ENCODE peak calls at places on chromosomes 7 and 10, in five cellular contexts. J is mesothelial cell of epicardium, G is foreskin fibroblast, R is nephron progenitor cell, D is HepG2. E is an unnamed sample.

GRCh38 chr10:63262674-63263073 is 129.5 kb downstream of the NRBF2 start:
- DNase-seq in R (no peak), J (no peak), D (no peak), G (no peak), E (no peak)

GRCh38 chr10:60089095-60089494 is 182.7 kb upstream of the CCDC6 start:
- DNase-seq in D (peak), R (no peak), J (no peak), G (peak), E (no peak)

GRCh38 chr7:69728299-69728698 is 130.0 kb downstream of the AUTS2 start:
- DNase-seq in G (no peak), R (no peak), J (no peak), D (no peak), E (no peak)

GRCh38 chr10:68813554-68813953 is 13.8 kb upstream of the STOX1 start:
- DNase-seq in G (no peak), D (no peak), R (no peak), J (no peak), E (no peak)

GRCh38 chr10:44316187-44316921 is 68.5 kb downstream of the CXCL12 start:
- DNase-seq in J (no peak), R (peak), G (no peak), D (no peak), E (no peak)

GRCh38 chr7:148472406-148472805 is 118.2 kb upstream of the C7orf33 start:
- DNase-seq in G (no peak), D (no peak), R (no peak), J (no peak), E (no peak)

GRCh38 chr7:55183897-55184296 is 165.1 kb downstream of the EGFR start:
- DNase-seq in D (no peak), G (no peak), R (no peak), J (no peak), E (no peak)

GRCh38 chr10:12243860-12244620 is 48.1 kb downstream of the CDC123 start:
- DNase-seq in R (no peak), D (no peak), J (no peak), G (no peak), E (no peak)

GRCh38 chr10:114061794-114062193 is 18.1 kb downstream of the ADRB1 start:
- DNase-seq in G (no peak), D (no peak), R (no peak), J (no peak), E (no peak)

GRCh38 chr7:131219277-131220041 is 108.2 kb upstream of the MKLN1 start:
- DNase-seq in D (peak), R (no peak), G (no peak), J (no peak), E (no peak)

GRCh38 chr10:128178319-128178937 is 52.2 kb upstream of the MKI67 start:
- DNase-seq in G (no peak), R (peak), J (no peak), D (peak), E (no peak)

GRCh38 chr10:124697837-124698559 is 46.2 kb downstream of the FAM53B start:
- DNase-seq in D (no peak), J (no peak), R (no peak), G (peak), E (no peak)

GRCh38 chr10:62584726-62585125 is 210.6 kb downstream of the ZNF365 start:
- DNase-seq in G (peak), J (no peak), D (no peak), R (no peak), E (no peak)

GRCh38 chr7:24971333-24972165 is 8.4 kb downstream of the OSBPL3 start:
- DNase-seq in G (peak), D (peak), J (no peak), R (no peak), E (no peak)

GRCh38 chr7:112930787-112931186 is 140.6 kb upstream of the TMEM168 start:
- DNase-seq in D (peak), J (no peak), R (no peak), G (peak), E (no peak)

GRCh38 chr10:130924138-130924819 is 387.2 kb downstream of the TCERG1L start:
- DNase-seq in J (peak), R (peak), G (no peak), D (no peak), E (no peak)

GRCh38 chr10:100347568-100348195 is 649 bp downstream of the SCD start:
- DNase-seq in G (no peak), R (peak), J (no peak), D (no peak), E (no peak)

GRCh38 chr7:20173828-20174227 is 43.4 kb downstream of the MACC1 start:
- DNase-seq in G (no peak), D (no peak), R (no peak), J (no peak), E (no peak)

GRCh38 chr7:36346260-36346831 is 43.3 kb upstream of the ANLN start:
- DNase-seq in D (no peak), J (no peak), R (no peak), G (peak), E (no peak)

GRCh38 chr10:117743517-117743916 is 201.0 kb downstream of the EMX2 start:
- DNase-seq in J (no peak), G (no peak), D (no peak), R (no peak), E (no peak)

GRCh38 chr7:876972-877311 is 588 bp downstream of the GET4 start:
- DNase-seq in D (no peak), R (no peak), G (no peak), J (no peak), E (no peak)

GRCh38 chr7:26363465-26363864 is 71.8 kb downstream of the SNX10 start:
- DNase-seq in J (no peak), G (no peak), D (no peak), R (no peak), E (no peak)

GRCh38 chr10:63720072-63720537 is 198.9 kb downstream of the REEP3 start:
- DNase-seq in J (no peak), R (peak), D (peak), G (peak), E (no peak)

GRCh38 chr7:20365486-20365885 is 34.8 kb downstream of the ITGB8 start:
- DNase-seq in J (no peak), D (no peak), G (peak), R (no peak), E (no peak)

GRCh38 chr10:129709101-129709500 is 242.1 kb downstream of the MGMT start:
- DNase-seq in J (no peak), D (no peak), R (no peak), G (no peak), E (no peak)

GRCh38 chr10:126387041-126387908 is 1.0 kb downstream of the ADAM12 start:
- DNase-seq in R (peak), G (peak), J (peak), D (no peak), E (no peak)

DNA sequence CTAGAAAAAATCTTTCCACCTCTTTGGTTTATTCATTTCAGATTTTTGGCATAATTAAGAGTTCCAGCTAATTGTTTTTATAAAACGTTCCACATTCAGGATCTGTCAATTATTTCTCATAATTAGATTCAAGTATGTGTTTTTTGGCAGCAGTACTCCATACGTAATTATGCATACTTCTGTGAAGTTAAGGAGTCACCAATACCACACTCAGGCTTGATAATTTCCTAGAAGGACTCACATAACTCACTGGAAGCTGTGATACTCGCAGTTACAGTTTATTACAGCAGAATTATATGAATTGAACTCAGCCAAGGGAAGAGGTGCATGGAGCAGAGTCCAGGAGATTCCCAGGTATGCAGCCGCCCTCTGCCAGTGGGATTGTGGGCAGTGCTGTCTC is 290.5 kb upstream of the AKR1E2 start:
- DNase-seq in J (no peak), R (no peak), D (no peak), G (no peak), E (no peak)
- TF ChIP-seq CTCF in J (no peak), R (no peak), D (no peak), G (no peak), E (no peak)

DNA sequence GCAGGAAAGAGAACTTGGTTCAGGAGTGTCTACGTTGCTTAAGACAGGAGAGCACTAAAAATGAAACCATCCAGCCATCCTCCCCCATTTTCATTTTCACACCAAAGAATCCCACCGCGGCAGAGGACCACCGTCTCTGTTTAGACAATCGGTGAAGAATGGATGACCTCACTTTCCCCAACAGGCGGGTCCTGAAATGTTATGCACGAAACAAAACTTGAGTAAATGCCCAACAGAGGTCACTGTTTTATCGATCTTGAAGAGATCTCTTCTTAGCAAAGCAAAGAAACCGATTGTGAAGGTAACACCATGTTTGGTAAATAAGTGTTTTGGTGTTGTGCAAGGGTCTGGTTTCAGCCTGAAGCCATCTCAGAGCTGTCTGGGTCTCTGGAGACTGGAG is 1.4 kb upstream of the IL6 start:
- DNase-seq in G (peak), J (no peak), R (no peak), D (peak), E (no peak)
- TF ChIP-seq CTCF in G (no peak), J (no peak), R (no peak), D (peak), E (peak)

GRCh38 chr10:15167411-15168295 is 840 bp downstream of the NMT2 start:
- DNase-seq in J (peak), G (peak), R (peak), D (peak), E (no peak)
- TF ChIP-seq CTCF in J (peak), G (peak), R (peak), D (peak), E (no peak)

GRCh38 chr7:157139142-157140117 is 704 bp downstream of the UBE3C start:
- DNase-seq in J (peak), G (peak), R (peak), D (no peak), E (no peak)

GRCh38 chr7:157140118-157140905 is 1.6 kb downstream of the UBE3C start:
- DNase-seq in R (no peak), D (no peak), G (no peak), J (no peak), E (no peak)

GRCh38 chr7:157136372-157136771 is 2.4 kb upstream of the UBE3C start:
- DNase-seq in J (no peak), R (no peak), D (peak), G (peak), E (no peak)

GRCh38 chr7:157138101-157138423 is 664 bp upstream of the UBE3C start:
- DNase-seq in R (no peak), J (no peak), D (no peak), G (no peak), E (no peak)

DNA sequence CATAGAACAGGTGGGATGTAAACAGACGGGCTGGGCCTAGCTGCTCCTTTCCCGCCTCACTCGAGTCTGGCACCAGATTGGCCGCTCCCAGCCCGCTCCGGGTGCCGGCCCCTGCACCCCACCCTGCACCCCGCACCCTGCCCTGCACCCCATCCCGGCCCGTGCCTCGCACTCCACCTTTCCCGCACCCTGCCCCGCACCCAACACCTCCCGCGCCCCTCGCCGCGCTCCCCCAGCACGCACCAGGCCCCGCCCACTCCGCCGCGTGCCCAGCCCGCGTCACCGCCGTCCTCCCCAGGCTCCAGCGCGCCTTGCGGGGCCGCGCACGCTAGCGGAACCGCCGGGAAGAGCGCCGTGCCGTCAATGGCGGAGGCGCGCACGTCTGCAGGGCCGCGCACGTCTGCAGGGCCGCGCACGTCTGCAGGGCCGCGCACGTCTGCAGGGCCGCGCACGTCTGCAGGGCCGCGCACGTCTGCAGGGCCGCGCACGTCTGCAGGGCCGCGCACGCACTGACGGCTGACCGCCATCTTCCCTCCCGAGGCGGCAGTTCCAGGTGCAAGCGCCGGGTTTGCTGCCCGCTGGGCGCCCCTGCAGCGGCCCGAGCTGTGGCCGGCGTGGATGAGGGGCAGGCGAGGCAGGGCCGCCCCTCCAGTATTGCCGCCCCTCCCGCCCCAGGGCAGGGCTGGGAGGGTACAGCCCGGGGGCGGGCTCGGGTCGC is at the start of gene UBE3C:
- DNase-seq in R (peak), D (peak), J (peak), G (peak), E (peak)
- TF ChIP-seq CTCF in R (no peak), D (no peak), J (no peak), G (no peak), E (no peak)

GRCh38 chr7:142438923-142439515 is 181.2 kb upstream of the PRSS58 start:
- DNase-seq in D (no peak), G (no peak), J (no peak), R (no peak), E (no peak)

GRCh38 chr7:142436601-142437000 is 178.7 kb upstream of the PRSS58 start:
- DNase-seq in G (peak), J (no peak), R (no peak), D (no peak), E (no peak)

GRCh38 chr7:142439739-142440138 is 181.9 kb upstream of the PRSS58 start:
- DNase-seq in R (no peak), D (no peak), G (no peak), J (no peak), E (no peak)

GRCh38 chr7:142440219-142441073 is 182.6 kb upstream of the PRSS58 start:
- DNase-seq in R (no peak), D (peak), J (no peak), G (peak), E (no peak)

GRCh38 chr7:142438235-142438922 is 180.5 kb upstream of the PRSS58 start:
- DNase-seq in G (peak), D (peak), R (peak), J (no peak), E (no peak)
- TF ChIP-seq CTCF in G (peak), D (peak), R (peak), J (peak), E (peak)

GRCh38 chr7:17651926-17652385 is 288.3 kb downstream of the SNX13 start:
- DNase-seq in D (no peak), J (no peak), G (peak), R (no peak), E (no peak)
- TF ChIP-seq CTCF in D (no peak), J (no peak), G (peak), R (no peak), E (no peak)

E was measured in D721Med.